ENCODE peak calls at places on chromosomes 6 and 20, in four cellular contexts. M is colonic mucosa, S is HFF-Myc, B is fibroblast of lung. Y is an unnamed sample.

GRCh38 chr6:117933471-117933870 is 26.4 kb downstream of the SLC35F1 start:
- DNase-seq in S (no peak), B (no peak), M (no peak), Y (no peak)

GRCh38 chr20:47768016-47768953 is 17.0 kb downstream of the SULF2 start:
- DNase-seq in B (no peak), S (no peak), M (peak; percentile 70), Y (no peak)

GRCh38 chr6:42197574-42198362 is 3.0 kb upstream of the GUCA1B start:
- DNase-seq in S (peak; percentile 25), M (no peak), B (peak; percentile 82), Y (no peak)

GRCh38 chr6:29559524-29560287 is at the start of gene UBD:
- DNase-seq in B (no peak), M (no peak), S (no peak), Y (no peak)

GRCh38 chr6:156793224-156793623 is 16.0 kb downstream of the ARID1B start:
- DNase-seq in B (no peak), M (no peak), S (no peak), Y (no peak)

GRCh38 chr6:158391276-158391675 is 79.0 kb downstream of the TULP4 start:
- DNase-seq in M (no peak), S (no peak), B (no peak), Y (no peak)

GRCh38 chr6:111031151-111031550 is 49.3 kb downstream of the RPF2 start:
- DNase-seq in M (no peak), S (no peak), B (no peak), Y (no peak)

GRCh38 chr6:4382362-4382853 is 247.0 kb upstream of the ECI2 start:
- DNase-seq in S (no peak), B (peak; percentile 12), M (no peak), Y (no peak)

GRCh38 chr20:5149892-5150225 is 23.1 kb downstream of the CDS2 start:
- DNase-seq in S (no peak), B (no peak), M (no peak), Y (no peak)

DNA sequence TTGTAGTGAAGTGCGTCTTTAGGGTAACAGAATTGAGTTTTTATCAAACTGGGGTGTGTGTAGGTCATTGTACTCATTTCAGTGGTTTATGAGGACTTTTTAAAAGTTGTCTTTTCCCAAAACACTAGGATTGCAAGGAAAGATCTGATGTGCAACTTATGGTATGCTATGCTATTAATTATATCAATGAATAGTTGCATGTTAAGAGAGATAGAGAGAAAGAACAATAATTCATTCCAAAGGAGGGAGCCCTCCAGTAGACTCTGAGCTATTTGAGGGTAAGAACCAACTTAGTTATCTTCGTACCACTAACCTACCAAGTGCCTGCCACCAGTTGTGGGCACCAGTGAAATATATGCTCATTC is 117.1 kb downstream of the RNF144B start:
- DNase-seq in S (no peak), B (no peak), M (no peak), Y (no peak)
- TF ChIP-seq CTCF in S (no peak), B (no peak), M (no peak), Y (no peak)

DNA sequence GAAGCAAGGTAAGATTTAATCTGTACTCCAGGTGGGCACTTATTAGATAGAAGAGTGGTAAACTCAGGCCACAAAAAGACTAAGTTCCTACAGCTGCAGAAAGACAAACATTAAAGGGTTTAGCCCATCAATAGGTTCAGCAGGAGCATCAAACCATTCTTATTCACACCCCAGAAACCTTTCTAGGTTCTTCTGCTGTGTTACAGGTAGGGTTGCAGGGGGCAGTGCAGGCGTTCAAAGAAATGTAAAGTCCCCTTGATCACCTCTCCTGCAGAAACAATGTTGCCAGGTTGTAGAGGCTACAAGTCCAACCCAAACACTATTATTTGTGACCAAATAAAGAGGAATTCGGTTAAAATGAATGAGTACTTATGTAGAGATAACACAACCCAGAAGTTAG is 31.8 kb downstream of the PHACTR1 start:
- DNase-seq in S (no peak), B (no peak), M (no peak), Y (no peak)
- H3K4me3 ChIP-seq in S (no peak overlapping the region), B (no peak overlapping the region), M (no peak overlapping the region), Y (no peak overlapping the region)

DNA sequence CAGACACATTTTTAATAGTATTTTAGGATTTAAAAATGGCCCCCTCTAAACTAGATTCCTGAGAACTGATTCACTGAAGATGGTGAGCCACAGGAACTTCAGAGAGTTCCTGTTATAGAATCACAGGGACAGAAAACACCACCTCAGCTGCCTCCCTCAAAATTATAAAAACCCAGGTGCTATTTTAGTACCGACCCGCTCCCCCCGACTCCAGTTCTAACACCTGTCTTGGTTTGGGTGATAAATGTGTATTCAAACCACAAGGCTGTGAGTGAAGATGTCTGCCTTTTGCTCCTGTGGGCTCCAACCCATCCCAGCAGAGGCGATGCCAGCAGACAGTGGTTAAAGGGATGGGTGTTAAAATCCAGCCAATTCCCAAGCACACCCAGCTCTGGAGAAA is 127.4 kb upstream of the LY86 start:
- DNase-seq in M (no peak), S (no peak), B (no peak), Y (no peak)
- TF ChIP-seq CTCF in M (no peak), S (no peak), B (no peak), Y (no peak)

GRCh38 chr20:22791877-22792525 is 207.6 kb upstream of the FOXA2 start:
- DNase-seq in M (no peak), B (no peak), S (no peak), Y (no peak)

GRCh38 chr20:22791432-22791831 is 207.1 kb upstream of the FOXA2 start:
- DNase-seq in B (no peak), S (no peak), M (no peak), Y (no peak)

GRCh38 chr20:22795455-22795854 is 211.1 kb upstream of the FOXA2 start:
- DNase-seq in B (no peak), S (no peak), M (no peak), Y (no peak)

GRCh38 chr20:22794200-22794599 is 209.8 kb upstream of the FOXA2 start:
- DNase-seq in S (no peak), M (no peak), B (no peak), Y (no peak)

DNA sequence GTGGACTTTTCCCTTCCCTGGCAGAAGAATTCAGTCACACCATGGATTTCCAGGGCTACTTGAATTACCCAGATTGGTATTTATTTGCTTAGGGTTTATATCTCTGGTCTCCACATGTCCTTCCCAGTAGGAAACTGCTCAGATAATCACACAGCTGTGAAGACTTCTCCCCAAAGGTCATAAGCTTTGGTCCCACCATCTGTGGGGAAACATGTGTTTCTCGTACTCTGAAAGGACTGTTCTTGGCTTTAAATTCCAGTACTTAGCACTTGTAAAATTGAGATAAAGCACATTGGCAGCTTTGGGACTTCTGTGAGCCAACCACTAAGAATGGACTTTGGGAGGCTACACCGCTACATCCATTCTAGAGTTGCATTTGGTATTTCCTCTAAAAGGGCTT is 205.3 kb upstream of the FOXA2 start:
- DNase-seq in S (no peak), B (no peak), M (no peak), Y (no peak)
- H3K4me3 ChIP-seq in S (no peak overlapping the region), B (no peak overlapping the region), M (no peak overlapping the region), Y (no peak overlapping the region)

GRCh38 chr6:137370871-137371633 is 123.1 kb downstream of the OLIG3 start:
- DNase-seq in M (no peak), B (peak; percentile 14), S (peak; percentile 4), Y (no peak)
- TF ChIP-seq CTCF in M (no peak), B (no peak), S (peak; percentile 29), Y (peak; percentile 40)

Y was measured in epithelial cell of proximal tubule.